ENCODE peak calls at places on chromosome 1, in six cellular contexts. P is psoas muscle, M is mesothelial cell of epicardium, Z is HL-60, W is kidney, R is tibial artery. J is an unnamed sample.
A peak's percentile ranks its signal among the peaks of the same experiment; 100 is the strongest.

GRCh38 chr1:202054094-202054493 is 43.7 kb downstream of the ELF3 start:
- DNase-seq in Z (no peak), W (no peak), R (no peak), M (no peak), P (no peak), J (no peak)

GRCh38 chr1:89454845-89455521 is 69.6 kb upstream of the LRRC8B start:
- DNase-seq in M (no peak), W (no peak), P (no peak), Z (peak; percentile 12), R (no peak), J (peak; percentile 48)

GRCh38 chr1:234960722-234961467 is 167.7 kb downstream of the TOMM20 start:
- DNase-seq in Z (no peak), W (no peak), M (no peak), P (no peak), R (peak; percentile 64), J (no peak)

GRCh38 chr1:215530401-215530984 is 36.6 kb upstream of the KCTD3 start:
- DNase-seq in Z (peak; percentile 10), M (no peak), R (no peak), P (no peak), W (no peak), J (no peak)

GRCh38 chr1:36326499-36326898 is 3.1 kb upstream of the EVA1B start:
- DNase-seq in R (no peak), P (no peak), W (peak; percentile 80), Z (no peak), M (no peak), J (no peak)

GRCh38 chr1:230205719-230206198 is 138.7 kb downstream of the GALNT2 start:
- DNase-seq in R (no peak), P (no peak), M (no peak), Z (no peak), W (no peak), J (no peak)

GRCh38 chr1:60160141-60160540 is 86.6 kb upstream of the C1orf87 start:
- DNase-seq in P (no peak), R (no peak), W (no peak), M (no peak), Z (no peak), J (no peak)

GRCh38 chr1:175409938-175410337 is 217.4 kb upstream of the KIAA0040 start:
- DNase-seq in P (no peak), M (no peak), R (no peak), W (no peak), Z (no peak), J (no peak)

GRCh38 chr1:73674945-73675561 is 522.9 kb downstream of the LRRIQ3 start:
- DNase-seq in M (no peak), R (no peak), P (no peak), W (no peak), Z (no peak), J (peak; percentile 6)

GRCh38 chr1:35748326-35748725 is 21.5 kb downstream of the CLSPN start:
- DNase-seq in P (no peak), Z (no peak), W (no peak), R (no peak), M (no peak), J (no peak)

GRCh38 chr1:6001992-6002576 is 9.9 kb upstream of the NPHP4 start:
- DNase-seq in P (peak; percentile 64), R (peak; percentile 43), Z (no peak), W (peak; percentile 63), M (no peak), J (no peak)

GRCh38 chr1:8754993-8755392 is 62.4 kb downstream of the RERE start:
- DNase-seq in Z (no peak), P (no peak), R (no peak), W (no peak), M (no peak), J (no peak)

GRCh38 chr1:190738321-190738720 is 260.7 kb upstream of the BRINP3 start:
- DNase-seq in P (no peak), M (no peak), R (no peak), W (no peak), Z (no peak), J (no peak)

GRCh38 chr1:190737191-190737590 is 259.5 kb upstream of the BRINP3 start:
- DNase-seq in W (no peak), P (no peak), R (no peak), M (no peak), Z (no peak), J (no peak)
- TF ChIP-seq CTCF in W (no peak), P (no peak), R (no peak), M (no peak), Z (no peak), J (no peak)

DNA sequence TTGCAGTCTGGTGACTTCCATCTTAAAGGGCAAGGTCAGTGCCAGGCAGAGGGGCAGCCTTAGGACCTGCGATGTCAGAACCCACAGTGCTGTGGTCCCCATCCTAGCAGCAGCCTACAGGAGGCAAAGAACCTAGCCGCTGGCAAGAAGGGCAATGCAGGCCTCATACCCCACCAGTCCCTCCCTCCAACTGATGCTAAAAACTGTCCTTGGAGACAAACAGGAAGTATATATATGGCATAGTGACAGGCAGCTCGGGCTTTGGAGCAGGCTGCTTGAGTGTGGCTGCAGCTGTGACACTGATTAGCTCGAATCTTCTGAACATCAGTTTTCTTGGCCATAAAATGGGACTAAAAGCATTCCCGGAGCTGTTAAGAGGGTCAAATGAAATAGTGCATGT is 156.0 kb upstream of the VAMP3 start:
- DNase-seq in Z (no peak), M (no peak), R (peak; percentile 20), P (no peak), W (peak; percentile 30), J (no peak)
- TF ChIP-seq CTCF in Z (no peak), M (no peak), R (no peak), P (no peak), W (no peak), J (no peak)

GRCh38 chr1:170664828-170665617 is 1.1 kb downstream of the PRRX1 start:
- DNase-seq in Z (no peak), P (peak; percentile 80), R (peak; percentile 83), W (peak; percentile 74), M (no peak), J (no peak)
- TF ChIP-seq CTCF in Z (no peak), P (peak; percentile 27), R (peak; percentile 25), W (no peak), M (no peak), J (no peak)

DNA sequence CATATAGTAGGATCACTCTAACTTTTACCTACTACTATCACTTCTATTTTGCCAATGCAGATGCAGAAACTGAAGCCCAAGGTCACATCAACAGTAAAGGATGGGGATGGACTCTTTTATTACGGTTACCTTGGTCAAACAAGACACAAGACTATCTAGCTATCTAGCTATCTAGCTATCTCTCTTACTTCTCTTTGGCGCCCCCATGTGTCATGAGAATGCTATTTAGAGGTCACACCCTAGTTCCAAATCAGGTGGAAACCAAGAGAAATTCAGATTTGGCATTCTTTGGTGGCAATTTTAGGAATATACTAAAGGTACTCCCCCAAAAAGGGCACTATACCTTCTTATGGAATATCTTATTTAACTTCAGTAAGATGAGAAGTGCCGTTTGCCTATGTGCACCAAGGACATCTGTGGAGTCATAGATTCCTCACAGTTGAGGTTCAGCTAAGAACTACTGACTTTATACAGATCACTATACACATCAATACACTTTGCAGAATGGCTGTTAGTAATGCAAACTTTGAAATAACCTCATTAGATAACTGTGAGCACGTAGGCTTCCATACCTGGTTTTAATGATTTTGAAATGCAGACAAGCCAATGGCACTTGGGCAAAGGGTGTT is 6.7 kb downstream of the ZNF648 start:
- DNase-seq in P (no peak), M (no peak), W (no peak), Z (no peak), R (no peak), J (peak; percentile 56)
- TF ChIP-seq CTCF in P (peak; percentile 43), M (no peak), W (peak; percentile 42), Z (peak; percentile 73), R (peak; percentile 27), J (peak; percentile 81)

DNA sequence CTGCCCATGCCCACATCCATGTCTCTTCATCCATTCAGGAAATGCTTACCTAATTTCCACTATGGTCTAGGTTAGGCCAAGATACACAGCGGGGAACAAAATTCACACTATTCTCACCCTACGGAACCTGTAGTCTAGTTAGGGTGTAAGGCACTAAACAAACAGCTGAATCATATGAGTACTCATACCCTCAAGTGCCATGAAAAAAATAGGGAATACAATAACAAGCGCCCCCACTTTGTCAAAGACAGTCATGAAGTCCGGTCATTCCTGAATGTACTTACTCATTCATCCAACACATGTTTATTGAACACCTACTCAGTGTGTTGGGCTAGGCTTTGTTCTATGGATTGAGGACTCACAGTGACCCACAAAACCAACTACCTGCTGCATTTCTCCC is 6.2 kb upstream of the FYB2 start:
- DNase-seq in R (no peak), Z (no peak), M (no peak), P (no peak), W (no peak), J (no peak)
- TF ChIP-seq CTCF in R (no peak), Z (no peak), M (no peak), P (no peak), W (no peak), J (no peak)

GRCh38 chr1:18326171-18326950 is 154.4 kb upstream of the KLHDC7A start:
- DNase-seq in R (no peak), M (no peak), Z (no peak), W (no peak), P (no peak), J (no peak)

GRCh38 chr1:18325151-18325550 is 155.6 kb upstream of the KLHDC7A start:
- DNase-seq in M (no peak), R (no peak), Z (no peak), W (no peak), P (no peak), J (no peak)

GRCh38 chr1:18323259-18323658 is 157.5 kb upstream of the KLHDC7A start:
- DNase-seq in P (no peak), W (no peak), M (no peak), Z (no peak), R (no peak), J (no peak)

GRCh38 chr1:18322353-18323032 is 158.2 kb upstream of the KLHDC7A start:
- DNase-seq in W (no peak), Z (no peak), P (no peak), R (no peak), M (no peak), J (no peak)

DNA sequence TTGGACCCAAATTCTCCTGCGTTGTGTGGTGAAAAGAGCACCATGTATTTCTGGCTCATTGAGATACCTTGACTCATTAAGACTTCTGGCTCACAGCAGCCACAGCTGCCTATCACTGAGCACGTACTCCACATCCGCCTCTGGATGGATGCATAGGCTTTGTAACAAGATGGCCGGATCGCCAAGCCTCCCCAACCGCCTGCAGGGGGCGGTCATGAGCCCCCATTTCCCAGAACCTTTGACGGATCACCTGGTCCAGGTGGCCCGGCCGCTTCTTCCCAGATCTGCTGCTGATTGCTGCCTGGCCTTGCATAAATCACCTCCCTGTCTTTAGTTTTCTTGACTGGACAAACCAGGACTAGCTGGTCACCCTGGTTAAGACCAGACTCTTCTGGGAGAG is 156.5 kb upstream of the KLHDC7A start:
- DNase-seq in M (no peak), R (no peak), P (no peak), Z (no peak), W (no peak), J (no peak)
- TF ChIP-seq CTCF in M (peak; percentile 58), R (no peak), P (no peak), Z (no peak), W (no peak), J (no peak)